ENCODE peak calls at places on chromosome 16, in nine cellular contexts. T is hepatic stellate cell; Z is nephron progenitor cell; L is CD4-positive, CD25-positive, alpha-beta regulatory T cell; Q is lung microvascular endothelial cell; E is stimulated activated naive CD8-positive, alpha-beta T cell treated with anti-CD3 and anti-CD28 coated beads, Interleukin-15, Interleukin-2, amounts not matched to agents 100 U/mL and 50 U/mL, for 24 hours; B is NCI-H774; C is stimulated activated CD4-positive, alpha-beta T cell treated with anti-CD3 and anti-CD28 coated beads, Interleukin-2, amount 100 ng/mL, for 48 hours; A is Peyer's patch. G is an unnamed sample.
A peak's percentile ranks its signal among the peaks of the same experiment; 100 is the strongest.

GRCh38 chr16:82634955-82635610 is 8.3 kb downstream of the CDH13 start:
- DNase-seq in L (no peak), C (no peak), B (no peak), Q (no peak), T (no peak), Z (no peak), E (no peak), A (no peak), G (no peak)

GRCh38 chr16:21722771-21723460 is 59.1 kb downstream of the OTOA start:
- DNase-seq in T (no peak), B (no peak), A (no peak), Z (no peak), C (no peak), L (no peak), Q (no peak), E (no peak), G (no peak)

GRCh38 chr16:14013571-14014283 is 57.4 kb upstream of the MRTFB start:
- DNase-seq in L (no peak), A (no peak), T (peak; percentile 17), E (no peak), Z (peak; percentile 16), B (peak; percentile 53), C (no peak), Q (no peak), G (no peak)

GRCh38 chr16:75660726-75661302 is 13.2 kb downstream of the TERF2IP start:
- DNase-seq in E (no peak), B (no peak), T (no peak), Q (peak; percentile 62), A (no peak), C (no peak), Z (no peak), L (no peak), G (peak; percentile 8)

GRCh38 chr16:78184554-78185183 is 85.2 kb downstream of the WWOX start:
- DNase-seq in T (peak; percentile 16), A (no peak), B (no peak), E (no peak), L (no peak), Z (no peak), C (no peak), Q (no peak), G (peak; percentile 62)

GRCh38 chr16:1890701-1891035 is 18.7 kb upstream of the MEIOB start:
- DNase-seq in Q (no peak), T (no peak), L (no peak), E (no peak), C (no peak), B (no peak), A (no peak), Z (no peak), G (no peak)

GRCh38 chr16:19884021-19884485 is 595 bp downstream of the GPRC5B start:
- DNase-seq in L (no peak), E (no peak), Q (peak; percentile 56), T (no peak), C (no peak), A (no peak), B (no peak), Z (peak; percentile 46), G (no peak)

GRCh38 chr16:19114359-19115147 is 789 bp downstream of the ITPRIPL2 start:
- DNase-seq in C (no peak), A (peak; percentile 78), Z (no peak), T (peak; percentile 61), B (no peak), Q (peak; percentile 73), E (peak; percentile 27), L (no peak), G (no peak)

GRCh38 chr16:77322757-77323156 is 112.1 kb downstream of the ADAMTS18 start:
- DNase-seq in T (no peak), C (no peak), E (no peak), Z (no peak), Q (no peak), A (no peak), L (no peak), B (peak; percentile 41), G (no peak)

GRCh38 chr16:47617732-47618131 is 156.6 kb downstream of the PHKB start:
- DNase-seq in L (no peak), B (no peak), Z (no peak), Q (no peak), T (no peak), C (no peak), E (no peak), A (no peak), G (peak; percentile 2)

GRCh38 chr16:81716478-81717210 is 62.4 kb upstream of the PLCG2 start:
- DNase-seq in A (no peak), B (no peak), E (no peak), Q (no peak), C (no peak), L (peak; percentile 31), T (no peak), Z (no peak), G (no peak)

GRCh38 chr16:4407543-4408322 is 8.7 kb downstream of the CORO7 start:
- DNase-seq in E (no peak), T (peak; percentile 91), B (no peak), Z (no peak), L (no peak), Q (no peak), A (no peak), C (no peak), G (no peak)

GRCh38 chr16:54873081-54873480 is 57.6 kb upstream of the IRX5 start:
- DNase-seq in A (no peak), C (no peak), Q (no peak), L (no peak), B (no peak), Z (no peak), T (no peak), E (no peak), G (no peak)

G was measured in SK-MEL-5.